ENCODE peak calls at places on chromosomes 4 and X, in seven cellular contexts. One of them, this sample, is unnamed.

GRCh38 chr4:88320174-88320779 is 35.9 kb upstream of the PPM1K start:
- DNase-seq in uterus: no peak
- DNase-seq in testis: no peak
- DNase-seq in GM06990: peak; percentile 58
- DNase-seq in foreskin fibroblast: no peak
- DNase-seq in CD4-positive, alpha-beta T cell: no peak
- DNase-seq in GM20000: peak; percentile 47
- DNase-seq in this sample: no peak

GRCh38 chr4:165115301-165115700 is 2.6 kb upstream of the TMEM192 start:
- DNase-seq in GM06990: no peak
- DNase-seq in uterus: no peak
- DNase-seq in foreskin fibroblast: no peak
- DNase-seq in GM20000: no peak
- DNase-seq in CD4-positive, alpha-beta T cell: no peak
- DNase-seq in testis: no peak
- DNase-seq in this sample: no peak

GRCh38 chrX:12779534-12779933 is 11.7 kb upstream of the PRPS2 start:
- DNase-seq in GM20000: no peak
- DNase-seq in CD4-positive, alpha-beta T cell: no peak
- DNase-seq in uterus: no peak
- DNase-seq in GM06990: no peak
- DNase-seq in testis: no peak
- DNase-seq in foreskin fibroblast: no peak
- DNase-seq in this sample: no peak

GRCh38 chr4:158025131-158025530 is 147.7 kb downstream of the GASK1B start:
- DNase-seq in uterus: no peak
- DNase-seq in GM06990: no peak
- DNase-seq in foreskin fibroblast: peak; percentile 40
- DNase-seq in testis: no peak
- DNase-seq in GM20000: no peak
- DNase-seq in CD4-positive, alpha-beta T cell: no peak
- DNase-seq in this sample: no peak

GRCh38 chr4:120921456-120922389 is 803 bp downstream of the PRDM5 start:
- DNase-seq in CD4-positive, alpha-beta T cell: no peak
- DNase-seq in testis: peak; percentile 83
- DNase-seq in GM20000: no peak
- DNase-seq in GM06990: peak; percentile 9
- DNase-seq in foreskin fibroblast: peak; percentile 74
- DNase-seq in uterus: peak; percentile 63
- DNase-seq in this sample: peak; percentile 82

GRCh38 chr4:95798727-95799126 is 41.2 kb upstream of the PDHA2 start:
- DNase-seq in GM20000: no peak
- DNase-seq in CD4-positive, alpha-beta T cell: no peak
- DNase-seq in GM06990: no peak
- DNase-seq in testis: no peak
- DNase-seq in uterus: no peak
- DNase-seq in foreskin fibroblast: no peak
- DNase-seq in this sample: no peak

GRCh38 chr4:113743690-113744089 is 17.8 kb downstream of the CAMK2D start:
- DNase-seq in testis: no peak
- DNase-seq in uterus: no peak
- DNase-seq in GM20000: no peak
- DNase-seq in foreskin fibroblast: no peak
- DNase-seq in CD4-positive, alpha-beta T cell: no peak
- DNase-seq in GM06990: no peak
- DNase-seq in this sample: no peak

GRCh38 chrX:133610056-133610455 is 194.8 kb upstream of the GPC4 start:
- DNase-seq in foreskin fibroblast: no peak
- DNase-seq in GM06990: no peak
- DNase-seq in testis: no peak
- DNase-seq in uterus: no peak
- DNase-seq in CD4-positive, alpha-beta T cell: no peak
- DNase-seq in GM20000: no peak
- DNase-seq in this sample: no peak

GRCh38 chr4:43456383-43456782 is 563.9 kb downstream of the GRXCR1 start:
- DNase-seq in testis: no peak
- DNase-seq in uterus: no peak
- DNase-seq in GM20000: no peak
- DNase-seq in GM06990: no peak
- DNase-seq in foreskin fibroblast: peak; percentile 2
- DNase-seq in CD4-positive, alpha-beta T cell: no peak
- DNase-seq in this sample: no peak

GRCh38 chr4:173509031-173510001 is 20.7 kb downstream of the HAND2 start:
- DNase-seq in testis: peak; percentile 65
- DNase-seq in GM20000: peak; percentile 60
- DNase-seq in uterus: peak; percentile 70
- DNase-seq in CD4-positive, alpha-beta T cell: no peak
- DNase-seq in foreskin fibroblast: peak; percentile 62
- DNase-seq in GM06990: no peak
- DNase-seq in this sample: no peak

GRCh38 chrX:68363984-68364383 is 69.3 kb downstream of the OPHN1 start:
- DNase-seq in CD4-positive, alpha-beta T cell: no peak
- DNase-seq in foreskin fibroblast: no peak
- DNase-seq in uterus: no peak
- DNase-seq in GM20000: no peak
- DNase-seq in testis: no peak
- DNase-seq in GM06990: no peak
- DNase-seq in this sample: no peak

DNA sequence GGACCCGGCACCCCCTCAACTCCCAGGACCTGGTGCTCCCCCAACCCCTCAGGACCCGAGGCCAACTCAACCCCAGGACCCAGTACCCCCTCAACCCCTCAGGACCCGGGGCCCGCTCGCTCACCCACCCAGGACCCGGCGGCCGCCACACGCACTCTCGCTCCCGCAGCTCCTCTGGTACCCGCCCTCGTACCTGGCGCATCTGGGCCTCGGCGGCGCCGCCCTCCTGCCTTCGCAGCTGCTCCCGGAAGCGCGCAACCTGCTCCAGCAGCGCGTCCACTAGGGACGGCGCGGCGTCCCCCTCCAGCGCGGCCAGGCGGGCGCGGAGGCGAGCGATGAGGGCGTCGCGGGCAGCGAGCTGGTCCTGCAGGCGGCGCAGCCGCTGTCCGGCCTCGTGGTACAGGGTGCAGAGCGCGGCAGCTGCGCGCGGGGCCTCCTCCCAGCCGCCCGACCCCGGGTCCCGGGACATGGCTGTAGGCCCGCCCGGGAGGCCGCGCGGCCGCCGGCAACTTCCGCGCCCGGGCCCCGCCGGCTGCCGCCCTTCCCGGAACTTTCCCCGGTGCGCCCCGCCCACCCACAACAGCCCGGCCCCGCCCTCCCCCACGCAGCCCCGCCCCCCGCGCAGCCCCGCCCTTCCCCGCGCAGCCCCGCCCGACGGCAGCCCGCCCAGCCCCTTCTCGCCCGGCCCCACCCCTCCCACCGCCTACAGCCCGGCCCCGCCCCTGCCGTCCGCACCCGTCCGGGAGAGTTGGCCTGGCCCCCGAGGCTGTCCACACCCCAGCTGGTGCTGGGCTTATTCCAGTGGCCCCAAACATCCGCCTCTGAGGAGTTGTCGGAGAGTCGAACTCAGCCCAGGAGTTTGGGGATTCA is at the start of gene TNIP2:
- DNase-seq in foreskin fibroblast: peak; percentile 80
- DNase-seq in GM06990: peak; percentile 83
- DNase-seq in testis: peak; percentile 88
- DNase-seq in uterus: peak; percentile 84
- DNase-seq in GM20000: peak; percentile 99
- DNase-seq in CD4-positive, alpha-beta T cell: peak; percentile 66
- DNase-seq in this sample: peak; percentile 94
- TF ChIP-seq CTCF in foreskin fibroblast: peak; percentile 13
- TF ChIP-seq CTCF in GM06990: no peak
- TF ChIP-seq CTCF in testis: peak; percentile 33
- TF ChIP-seq CTCF in uterus: no peak
- TF ChIP-seq CTCF in GM20000: no peak
- TF ChIP-seq CTCF in CD4-positive, alpha-beta T cell: no peak
- TF ChIP-seq CTCF in this sample: peak; percentile 41

DNA sequence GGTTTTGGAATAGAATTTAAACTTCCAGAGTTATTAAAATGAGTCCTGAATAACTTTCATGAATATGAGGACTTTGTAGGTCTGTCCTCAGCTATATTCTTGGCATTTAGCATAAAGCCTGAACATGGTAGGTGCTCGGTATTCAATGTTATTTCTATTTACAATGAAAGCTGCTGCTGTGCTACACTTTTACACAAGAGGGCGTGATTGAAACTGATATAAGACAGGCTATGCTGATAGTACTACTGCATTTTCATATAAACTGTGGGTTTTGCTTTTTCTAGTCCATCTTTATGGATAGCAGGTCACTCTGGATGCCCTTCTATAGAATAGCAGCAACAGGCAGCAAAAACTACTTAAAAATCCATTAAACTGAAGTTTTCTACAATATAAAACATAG is 12.3 kb upstream of the GNPDA2 start:
- DNase-seq in GM20000: no peak
- DNase-seq in foreskin fibroblast: no peak
- DNase-seq in GM06990: no peak
- DNase-seq in testis: no peak
- DNase-seq in uterus: no peak
- DNase-seq in CD4-positive, alpha-beta T cell: no peak
- DNase-seq in this sample: no peak
- TF ChIP-seq CTCF in GM20000: peak; percentile 43
- TF ChIP-seq CTCF in foreskin fibroblast: peak; percentile 26
- TF ChIP-seq CTCF in GM06990: peak; percentile 47
- TF ChIP-seq CTCF in testis: no peak
- TF ChIP-seq CTCF in uterus: no peak
- TF ChIP-seq CTCF in CD4-positive, alpha-beta T cell: peak; percentile 46
- TF ChIP-seq CTCF in this sample: no peak

GRCh38 chr4:101594588-101594987 is 195.9 kb upstream of the BANK1 start:
- DNase-seq in GM06990: no peak
- DNase-seq in testis: no peak
- DNase-seq in GM20000: no peak
- DNase-seq in uterus: no peak
- DNase-seq in CD4-positive, alpha-beta T cell: no peak
- DNase-seq in foreskin fibroblast: no peak
- DNase-seq in this sample: no peak

GRCh38 chr4:101599620-101600019 is 190.9 kb upstream of the BANK1 start:
- DNase-seq in uterus: no peak
- DNase-seq in GM06990: no peak
- DNase-seq in foreskin fibroblast: peak; percentile 16
- DNase-seq in CD4-positive, alpha-beta T cell: no peak
- DNase-seq in GM20000: no peak
- DNase-seq in testis: no peak
- DNase-seq in this sample: no peak

GRCh38 chr4:101600287-101600686 is 190.2 kb upstream of the BANK1 start:
- DNase-seq in CD4-positive, alpha-beta T cell: no peak
- DNase-seq in testis: no peak
- DNase-seq in foreskin fibroblast: no peak
- DNase-seq in GM20000: no peak
- DNase-seq in uterus: no peak
- DNase-seq in GM06990: no peak
- DNase-seq in this sample: no peak

GRCh38 chr4:101596786-101597185 is 193.7 kb upstream of the BANK1 start:
- DNase-seq in uterus: no peak
- DNase-seq in GM20000: peak; percentile 5
- DNase-seq in GM06990: no peak
- DNase-seq in CD4-positive, alpha-beta T cell: no peak
- DNase-seq in testis: no peak
- DNase-seq in foreskin fibroblast: no peak
- DNase-seq in this sample: no peak

DNA sequence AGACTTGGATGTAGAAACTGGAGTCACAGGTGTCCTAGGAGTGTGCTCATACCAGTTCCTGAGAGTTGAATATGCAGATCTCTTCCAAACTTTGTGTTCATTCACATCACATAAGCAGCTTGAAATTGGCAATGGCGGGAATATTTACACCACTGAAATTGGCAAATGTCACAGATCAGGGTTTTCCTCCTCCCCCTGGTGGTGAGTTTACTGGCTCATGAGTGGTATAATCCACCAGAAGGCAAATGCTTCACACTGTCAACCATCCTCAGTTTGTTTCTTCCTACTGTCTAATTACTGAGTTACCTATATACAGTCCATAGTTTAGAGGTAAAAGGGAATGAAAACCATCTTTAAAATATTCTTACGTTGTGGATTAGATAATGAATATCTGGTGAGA is 193.3 kb upstream of the BANK1 start:
- DNase-seq in GM06990: no peak
- DNase-seq in uterus: no peak
- DNase-seq in testis: no peak
- DNase-seq in CD4-positive, alpha-beta T cell: peak; percentile 5
- DNase-seq in GM20000: peak; percentile 14
- DNase-seq in foreskin fibroblast: no peak
- DNase-seq in this sample: no peak
- TF ChIP-seq CTCF in GM06990: peak; percentile 58
- TF ChIP-seq CTCF in uterus: no peak
- TF ChIP-seq CTCF in testis: no peak
- TF ChIP-seq CTCF in CD4-positive, alpha-beta T cell: peak; percentile 46
- TF ChIP-seq CTCF in GM20000: peak; percentile 33
- TF ChIP-seq CTCF in foreskin fibroblast: peak; percentile 21
- TF ChIP-seq CTCF in this sample: peak; percentile 6

DNA sequence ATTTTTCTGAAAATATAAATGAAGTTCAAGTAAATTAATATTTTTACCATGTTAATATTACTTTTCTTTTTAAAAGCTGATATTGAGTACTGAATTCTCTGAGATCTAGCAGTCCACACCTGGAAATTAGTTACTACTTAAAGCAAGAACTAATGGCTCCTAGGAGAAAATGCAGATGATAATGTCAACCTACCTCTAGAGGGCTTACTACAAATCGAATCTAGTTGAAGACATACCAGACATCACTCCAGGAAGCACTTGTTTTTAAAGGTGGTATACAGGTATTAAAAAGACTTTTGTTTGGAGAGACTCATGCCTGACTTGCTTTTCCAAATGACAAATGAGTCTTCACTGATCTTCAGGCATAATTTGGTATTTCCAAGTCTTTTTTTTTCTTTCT is 516.4 kb upstream of the BOD1L1 start:
- DNase-seq in uterus: no peak
- DNase-seq in foreskin fibroblast: no peak
- DNase-seq in GM20000: no peak
- DNase-seq in testis: no peak
- DNase-seq in CD4-positive, alpha-beta T cell: no peak
- DNase-seq in GM06990: no peak
- DNase-seq in this sample: no peak
- TF ChIP-seq CTCF in uterus: no peak
- TF ChIP-seq CTCF in foreskin fibroblast: no peak
- TF ChIP-seq CTCF in GM20000: no peak
- TF ChIP-seq CTCF in testis: no peak
- TF ChIP-seq CTCF in CD4-positive, alpha-beta T cell: no peak
- TF ChIP-seq CTCF in GM06990: peak; percentile 31
- TF ChIP-seq CTCF in this sample: no peak

GRCh38 chrX:20442597-20442996 is 175.9 kb upstream of the RPS6KA3 start:
- DNase-seq in CD4-positive, alpha-beta T cell: peak; percentile 81
- DNase-seq in testis: peak; percentile 84
- DNase-seq in GM20000: peak; percentile 22
- DNase-seq in uterus: peak; percentile 58
- DNase-seq in foreskin fibroblast: peak; percentile 33
- DNase-seq in GM06990: peak; percentile 20
- DNase-seq in this sample: peak; percentile 80
- TF ChIP-seq CTCF in CD4-positive, alpha-beta T cell: peak; percentile 61
- TF ChIP-seq CTCF in testis: peak; percentile 24
- TF ChIP-seq CTCF in GM20000: no peak
- TF ChIP-seq CTCF in uterus: peak; percentile 36
- TF ChIP-seq CTCF in foreskin fibroblast: peak; percentile 45
- TF ChIP-seq CTCF in GM06990: peak; percentile 74
- TF ChIP-seq CTCF in this sample: peak; percentile 69

This sample was measured in psoas muscle.